ENCODE peak calls at places on chromosomes 4 and X, in five cellular contexts. One of them, this sample, is unnamed.
A peak's percentile ranks its signal among the peaks of the same experiment; 100 is the strongest.

GRCh38 chr4:142480244-142480643 is 365.9 kb downstream of the INPP4B start:
- DNase-seq in tibial artery: no peak
- DNase-seq in psoas muscle: no peak
- DNase-seq in breast epithelium: no peak
- DNase-seq in IMR-90: peak; percentile 37
- DNase-seq in this sample: no peak

GRCh38 chrX:39613997-39614679 is 483.6 kb downstream of the BCOR start:
- DNase-seq in psoas muscle: no peak
- DNase-seq in tibial artery: no peak
- DNase-seq in IMR-90: no peak
- DNase-seq in breast epithelium: no peak
- DNase-seq in this sample: no peak

GRCh38 chr4:123017636-123018390 is 95.4 kb upstream of the NUDT6 start:
- DNase-seq in breast epithelium: no peak
- DNase-seq in tibial artery: no peak
- DNase-seq in IMR-90: peak; percentile 56
- DNase-seq in psoas muscle: no peak
- DNase-seq in this sample: no peak

GRCh38 chr4:85861064-85861767 is 386.3 kb downstream of the ARHGAP24 start:
- DNase-seq in breast epithelium: no peak
- DNase-seq in tibial artery: no peak
- DNase-seq in psoas muscle: no peak
- DNase-seq in IMR-90: peak; percentile 15
- DNase-seq in this sample: no peak

GRCh38 chr4:142566780-142567179 is 279.3 kb downstream of the INPP4B start:
- DNase-seq in breast epithelium: no peak
- DNase-seq in IMR-90: no peak
- DNase-seq in psoas muscle: no peak
- DNase-seq in tibial artery: no peak
- DNase-seq in this sample: no peak

GRCh38 chr4:2335729-2336101 is 73.8 kb upstream of the MXD4 start:
- DNase-seq in breast epithelium: no peak
- DNase-seq in IMR-90: no peak
- DNase-seq in psoas muscle: no peak
- DNase-seq in tibial artery: no peak
- DNase-seq in this sample: no peak

GRCh38 chrX:1589356-1590130 is 1.9 kb upstream of the AKAP17A start:
- DNase-seq in IMR-90: no peak
- DNase-seq in tibial artery: no peak
- DNase-seq in breast epithelium: no peak
- DNase-seq in psoas muscle: peak; percentile 36
- DNase-seq in this sample: no peak

GRCh38 chr4:138891610-138892009 is 124.0 kb upstream of the NOCT start:
- DNase-seq in breast epithelium: no peak
- DNase-seq in IMR-90: no peak
- DNase-seq in psoas muscle: no peak
- DNase-seq in tibial artery: no peak
- DNase-seq in this sample: no peak

GRCh38 chr4:17846256-17846655 is 35.5 kb downstream of the NCAPG start:
- DNase-seq in psoas muscle: no peak
- DNase-seq in tibial artery: no peak
- DNase-seq in breast epithelium: no peak
- DNase-seq in IMR-90: peak; percentile 72
- DNase-seq in this sample: no peak

DNA sequence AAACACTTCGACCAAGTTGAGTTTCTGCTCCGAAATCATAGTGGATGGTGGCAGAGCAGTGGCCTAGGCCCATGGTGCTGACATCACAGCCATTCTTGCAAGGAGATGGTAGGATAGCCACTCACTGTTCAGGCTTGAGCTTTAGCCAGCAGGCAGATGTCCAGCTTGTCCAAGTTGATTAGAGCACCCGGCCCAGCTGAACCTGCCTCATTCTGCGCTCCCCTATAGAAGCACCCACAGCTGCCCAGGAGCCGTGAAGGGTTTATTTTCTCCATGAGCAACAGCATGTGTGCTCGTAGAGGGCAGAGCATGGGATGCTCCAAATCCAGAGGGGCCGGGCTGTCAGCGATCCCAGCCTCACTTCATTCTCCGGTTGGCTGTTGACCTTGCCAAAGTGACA is 16.2 kb downstream of the PIGG start:
- DNase-seq in IMR-90: no peak
- DNase-seq in psoas muscle: no peak
- DNase-seq in tibial artery: no peak
- DNase-seq in breast epithelium: no peak
- DNase-seq in this sample: no peak
- H3K4me1 ChIP-seq in IMR-90: no peaks in the 10 kb centered on the region
- H3K4me1 ChIP-seq in psoas muscle: no peaks in the 10 kb centered on the region
- H3K4me1 ChIP-seq in tibial artery: no peaks in the 10 kb centered on the region
- H3K4me1 ChIP-seq in breast epithelium: no peaks in the 10 kb centered on the region
- H3K4me1 ChIP-seq in this sample: no peaks in the 10 kb centered on the region

GRCh38 chrX:17494231-17494630 is 119.2 kb downstream of the NHS start:
- DNase-seq in psoas muscle: no peak
- DNase-seq in IMR-90: no peak
- DNase-seq in breast epithelium: no peak
- DNase-seq in tibial artery: no peak
- DNase-seq in this sample: no peak

GRCh38 chrX:17496407-17496806 is 121.4 kb downstream of the NHS start:
- DNase-seq in psoas muscle: no peak
- DNase-seq in tibial artery: no peak
- DNase-seq in breast epithelium: no peak
- DNase-seq in IMR-90: no peak
- DNase-seq in this sample: no peak

GRCh38 chrX:17499512-17499911 is 124.5 kb downstream of the NHS start:
- DNase-seq in IMR-90: no peak
- DNase-seq in tibial artery: no peak
- DNase-seq in breast epithelium: no peak
- DNase-seq in psoas muscle: no peak
- DNase-seq in this sample: no peak

GRCh38 chrX:17497193-17497592 is 122.2 kb downstream of the NHS start:
- DNase-seq in breast epithelium: no peak
- DNase-seq in tibial artery: no peak
- DNase-seq in psoas muscle: no peak
- DNase-seq in IMR-90: no peak
- DNase-seq in this sample: no peak

DNA sequence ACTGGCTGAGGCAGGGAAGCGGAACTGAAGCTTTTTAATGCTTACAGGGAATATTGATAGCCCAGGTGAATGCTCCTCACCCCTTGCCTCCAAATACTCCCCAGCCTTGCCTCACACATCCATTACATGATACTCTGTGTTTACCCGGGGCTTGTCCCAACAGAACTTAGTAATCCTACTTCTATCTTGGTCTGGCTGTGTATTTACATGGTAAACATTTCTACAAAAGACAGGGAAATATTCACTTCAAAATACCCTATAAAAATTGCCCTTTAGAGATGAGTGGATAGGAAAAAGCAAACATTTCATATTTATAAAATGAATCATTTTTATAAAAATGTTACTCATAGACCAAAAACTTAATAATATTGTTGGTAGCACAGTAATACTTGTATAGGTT is 120.1 kb downstream of the NHS start:
- DNase-seq in breast epithelium: no peak
- DNase-seq in tibial artery: no peak
- DNase-seq in psoas muscle: no peak
- DNase-seq in IMR-90: no peak
- DNase-seq in this sample: no peak
- H3K27me3 ChIP-seq in breast epithelium: peaks cover 20% of the 10 kb centered on the region
- H3K27me3 ChIP-seq in tibial artery: no peaks in the 10 kb centered on the region
- H3K27me3 ChIP-seq in psoas muscle: no peaks in the 10 kb centered on the region
- H3K27me3 ChIP-seq in IMR-90: peaks cover 4% of the 10 kb centered on the region
- H3K27me3 ChIP-seq in this sample: no peaks in the 10 kb centered on the region

DNA sequence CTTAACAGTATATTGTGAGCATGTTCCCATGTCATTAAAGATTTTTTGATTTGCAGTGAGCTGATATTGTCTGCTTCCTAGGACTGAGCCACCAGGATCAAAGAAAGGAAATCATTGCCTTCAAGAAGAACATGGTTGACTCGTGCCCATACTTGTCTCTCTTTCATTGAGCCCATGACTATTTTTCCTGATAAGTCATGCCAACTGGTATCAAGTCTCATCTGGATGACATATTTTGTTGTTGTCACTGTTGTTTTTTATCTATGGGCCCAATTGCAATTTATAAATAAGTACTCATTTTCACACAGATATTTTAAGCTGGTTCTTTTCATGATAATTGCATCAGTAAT is 10.2 kb upstream of the RHOH start:
- DNase-seq in tibial artery: no peak
- DNase-seq in IMR-90: no peak
- DNase-seq in breast epithelium: no peak
- DNase-seq in psoas muscle: no peak
- DNase-seq in this sample: no peak
- H3K4me1 ChIP-seq in tibial artery: no peaks in the 10 kb centered on the region
- H3K4me1 ChIP-seq in IMR-90: no peaks in the 10 kb centered on the region
- H3K4me1 ChIP-seq in breast epithelium: no peaks in the 10 kb centered on the region
- H3K4me1 ChIP-seq in psoas muscle: no peaks in the 10 kb centered on the region
- H3K4me1 ChIP-seq in this sample: peaks cover 50% of the 10 kb centered on the region

DNA sequence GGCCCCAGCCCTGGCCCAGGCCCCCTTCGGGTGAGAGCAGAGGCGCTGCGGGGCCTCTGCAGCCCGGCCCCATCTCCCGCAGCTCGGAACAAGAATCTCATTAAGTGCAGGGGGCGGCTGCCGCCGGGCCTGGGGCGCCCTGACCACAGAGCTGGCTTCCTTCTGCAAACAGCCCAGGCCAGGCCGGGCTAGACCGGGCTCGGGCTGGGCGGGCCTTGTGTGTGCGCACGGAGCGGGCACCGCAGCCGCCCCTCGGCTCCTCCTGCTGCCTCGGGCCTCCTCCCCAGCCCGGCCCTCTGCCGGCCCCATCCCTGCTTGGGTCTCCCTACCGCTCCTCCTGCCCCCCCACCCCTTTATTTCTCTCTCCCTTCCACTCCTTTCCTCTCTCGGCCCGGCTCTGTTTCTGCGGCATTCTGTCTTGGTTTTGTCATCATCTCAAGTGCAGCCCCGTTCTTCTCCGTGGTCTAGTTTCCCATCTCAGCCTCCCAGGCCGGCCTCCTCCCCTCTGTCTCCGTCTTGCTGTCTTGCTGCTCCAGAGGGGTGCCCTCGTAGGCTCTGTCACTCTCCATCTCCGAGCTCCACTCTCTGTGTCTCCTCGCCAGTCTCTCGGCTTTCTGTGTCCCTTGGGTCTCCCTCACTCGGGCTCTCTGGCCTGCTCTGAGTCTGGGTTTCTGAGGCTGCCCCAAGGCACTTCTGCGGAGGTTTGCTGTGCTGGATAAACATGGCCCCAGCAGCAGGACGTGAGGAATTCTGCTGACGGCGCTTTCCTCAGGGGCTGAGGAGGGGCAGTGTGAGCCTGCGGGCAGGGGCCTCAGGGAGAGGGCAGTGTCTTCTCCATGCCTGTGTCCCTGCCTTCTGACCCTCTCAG is 83.5 kb downstream of the EFNB1 start:
- DNase-seq in IMR-90: no peak
- DNase-seq in psoas muscle: peak; percentile 42
- DNase-seq in tibial artery: no peak
- DNase-seq in breast epithelium: no peak
- DNase-seq in this sample: no peak
- H3K27me3 ChIP-seq in IMR-90: peaks cover 41% of the 10 kb centered on the region
- H3K27me3 ChIP-seq in psoas muscle: no peaks in the 10 kb centered on the region
- H3K27me3 ChIP-seq in tibial artery: no peaks in the 10 kb centered on the region
- H3K27me3 ChIP-seq in breast epithelium: peaks cover 63% of the 10 kb centered on the region
- H3K27me3 ChIP-seq in this sample: no peaks in the 10 kb centered on the region

This sample was measured in RWPE2.